ENCODE peak calls at places on chromosomes 5 and 9, in four cellular contexts. U is choroid plexus epithelial cell, V is BJ, C is heart left ventricle. G is an unnamed sample.

GRCh38 chr5:139494832-139495231 is 12.3 kb upstream of the STING1 start:
- DNase-seq in U (peak; percentile 62), V (no peak), C (no peak), G (peak; percentile 81)

GRCh38 chr9:31071606-31072286 is 1312.7 kb upstream of the ACO1 start:
- DNase-seq in U (no peak), V (no peak), C (no peak), G (no peak)

GRCh38 chr5:139847790-139848507 is 52.3 kb downstream of the PSD2 start:
- DNase-seq in U (no peak), V (no peak), C (peak; percentile 80), G (peak; percentile 43)

GRCh38 chr9:98502976-98503325 is 205.8 kb downstream of the GABBR2 start:
- DNase-seq in U (peak; percentile 76), V (no peak), C (no peak), G (peak; percentile 36)

GRCh38 chr9:70392189-70392588 is 22.3 kb downstream of the KLF9 start:
- DNase-seq in U (no peak), V (no peak), C (no peak), G (no peak)

GRCh38 chr5:146475190-146475801 is 28.2 kb downstream of the TCERG1 start:
- DNase-seq in U (peak; percentile 25), V (no peak), C (no peak), G (no peak)

GRCh38 chr5:175590471-175590881 is 67.4 kb upstream of the HRH2 start:
- DNase-seq in U (peak; percentile 38), V (no peak), C (no peak), G (no peak)

GRCh38 chr9:119533509-119533908 is 164.3 kb upstream of the BRINP1 start:
- DNase-seq in U (no peak), V (no peak), C (no peak), G (no peak)

GRCh38 chr9:106797299-106797698 is 65.7 kb upstream of the ZNF462 start:
- DNase-seq in U (peak; percentile 38), V (no peak), C (no peak), G (peak; percentile 62)

GRCh38 chr9:89661391-89661949 is 56.7 kb downstream of the GADD45G start:
- DNase-seq in U (no peak), V (peak; percentile 1), C (peak; percentile 65), G (no peak)

GRCh38 chr9:132434875-132435274 is 24.9 kb downstream of the CFAP77 start:
- DNase-seq in U (no peak), V (no peak), C (no peak), G (no peak)

GRCh38 chr5:113047234-113047633 is 70.6 kb downstream of the DCP2 start:
- DNase-seq in U (peak; percentile 51), V (no peak), C (no peak), G (peak; percentile 74)

GRCh38 chr5:125198270-125198974 is 452.0 kb upstream of the ZNF608 start:
- DNase-seq in U (peak; percentile 96), V (peak; percentile 36), C (peak; percentile 65), G (peak; percentile 43)

GRCh38 chr9:36100532-36100931 is 36.0 kb upstream of the GLIPR2 start:
- DNase-seq in U (no peak), V (no peak), C (no peak), G (no peak)

GRCh38 chr5:68176802-68177479 is 38.6 kb upstream of the PIK3R1 start:
- DNase-seq in U (no peak), V (no peak), C (no peak), G (peak; percentile 40)

GRCh38 chr9:21031091-21031817 is at the start of gene HACD4:
- DNase-seq in U (peak; percentile 49), V (no peak), C (peak; percentile 85), G (peak; percentile 57)

GRCh38 chr9:110191616-110192015 is 16.3 kb downstream of the C9orf152 start:
- DNase-seq in U (no peak), V (no peak), C (no peak), G (no peak)

GRCh38 chr9:112971415-112971814 is 40.6 kb downstream of the ZNF883 start:
- DNase-seq in U (peak; percentile 15), V (no peak), C (no peak), G (peak; percentile 22)

GRCh38 chr5:145449794-145450193 is 385.3 kb downstream of the PRELID2 start:
- DNase-seq in U (peak; percentile 10), V (no peak), C (no peak), G (no peak)

GRCh38 chr5:9877473-9877872 is 247.3 kb upstream of the TAS2R1 start:
- DNase-seq in U (peak; percentile 14), V (no peak), C (no peak), G (no peak)

GRCh38 chr9:30078195-30078594 is 2306.2 kb upstream of the ACO1 start:
- DNase-seq in U (no peak), V (no peak), C (no peak), G (no peak)

GRCh38 chr9:12272471-12273072 is 420.6 kb upstream of the TYRP1 start:
- DNase-seq in U (no peak), V (no peak), C (no peak), G (no peak)

GRCh38 chr5:127648997-127649550 is at the start of gene CTXN3:
- DNase-seq in U (no peak), V (no peak), C (no peak), G (peak; percentile 60)

GRCh38 chr5:142587354-142587965 is 98.4 kb downstream of the FGF1 start:
- DNase-seq in U (peak; percentile 73), V (no peak), C (no peak), G (peak; percentile 52)

GRCh38 chr5:172412724-172413260 is 41.5 kb downstream of the SH3PXD2B start:
- DNase-seq in U (peak; percentile 91), V (peak; percentile 97), C (peak; percentile 92), G (peak; percentile 88)

GRCh38 chr9:129989740-129990139 is 53.2 kb downstream of the FNBP1 start:
- DNase-seq in U (peak; percentile 66), V (no peak), C (no peak), G (no peak)

GRCh38 chr9:73437758-73438157 is 286.1 kb downstream of the ANXA1 start:
- DNase-seq in U (peak; percentile 4), V (no peak), C (no peak), G (peak; percentile 44)

GRCh38 chr9:71655141-71655540 is 113.2 kb downstream of the CEMIP2 start:
- DNase-seq in U (no peak), V (no peak), C (no peak), G (no peak)

GRCh38 chr9:104906441-104907277 is 21.3 kb downstream of the ABCA1 start:
- DNase-seq in U (peak; percentile 70), V (no peak), C (no peak), G (peak; percentile 4)

GRCh38 chr5:171644536-171644935 is 141.1 kb upstream of the SMIM23 start:
- DNase-seq in U (no peak), V (no peak), C (no peak), G (no peak)

GRCh38 chr5:6826756-6827155 is 113.5 kb downstream of the TENT4A start:
- DNase-seq in U (no peak), V (no peak), C (no peak), G (no peak)

GRCh38 chr5:168328804-168329203 is 37.4 kb downstream of the WWC1 start:
- DNase-seq in U (peak; percentile 50), V (no peak), C (no peak), G (no peak)

GRCh38 chr5:179874136-179874535 is 15.5 kb upstream of the MRNIP start:
- DNase-seq in U (no peak), V (no peak), C (no peak), G (no peak)

GRCh38 chr9:19408316-19408692 is 505 bp upstream of the ACER2 start:
- DNase-seq in U (no peak), V (no peak), C (peak; percentile 85), G (no peak)

GRCh38 chr5:109987970-109988369 is 298.2 kb downstream of the MAN2A1 start:
- DNase-seq in U (peak; percentile 66), V (no peak), C (no peak), G (no peak)

GRCh38 chr5:151740958-151741373 is 17.5 kb downstream of the ATOX1 start:
- DNase-seq in U (peak; percentile 79), V (no peak), C (no peak), G (peak; percentile 60)

GRCh38 chr5:132661231-132662003 is 3.4 kb downstream of the IL13 start:
- DNase-seq in U (peak; percentile 48), V (no peak), C (no peak), G (no peak)

GRCh38 chr9:98453589-98454311 is 198.3 kb upstream of the TBC1D2 start:
- DNase-seq in U (peak; percentile 16), V (no peak), C (no peak), G (peak; percentile 59)

DNA sequence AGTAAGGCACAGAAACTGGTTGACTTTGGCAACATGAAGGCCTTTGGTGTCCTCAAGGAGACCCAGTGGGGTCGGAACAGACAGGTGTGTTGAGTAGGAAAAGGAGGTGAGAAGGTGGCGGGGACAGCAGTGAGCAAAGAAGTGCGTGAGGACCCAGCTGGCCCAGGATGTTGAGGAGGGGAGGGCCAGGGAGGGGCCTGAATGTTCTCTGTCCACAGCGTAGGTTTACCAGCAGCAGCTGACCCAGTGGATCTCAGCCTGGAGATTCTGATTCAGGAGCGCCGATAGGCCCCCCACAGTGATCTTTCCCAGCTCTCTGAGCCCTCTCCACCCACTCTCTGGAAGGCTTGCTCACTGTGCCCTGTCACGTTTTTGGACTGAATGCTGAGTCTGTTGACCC is 88.5 kb downstream of the DAB2IP start:
- DNase-seq in U (no peak), V (no peak), C (no peak), G (no peak)
- H3K4me3 ChIP-seq in U (no peak overlapping the region), V (no peak overlapping the region), C (no peak overlapping the region), G (no peak overlapping the region)

DNA sequence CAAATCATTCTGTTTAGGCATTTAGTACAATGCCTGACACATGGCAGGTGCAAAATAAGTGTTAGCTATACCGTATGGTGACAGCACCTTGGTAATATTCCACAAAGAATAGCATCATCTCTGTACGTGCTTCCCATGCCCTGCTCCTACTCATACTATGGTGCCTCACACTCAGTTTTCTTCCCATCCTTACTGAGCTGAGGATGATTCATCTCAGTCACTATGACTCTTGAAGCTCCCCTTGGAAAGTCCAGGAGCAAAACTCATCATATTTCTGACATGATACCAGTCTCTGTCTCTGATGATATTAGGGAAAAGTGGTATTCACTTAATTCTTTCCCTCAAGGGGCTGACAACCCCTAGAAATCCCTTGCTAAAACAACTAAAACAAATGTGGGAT is 423.3 kb downstream of the EFNA5 start:
- DNase-seq in U (peak; percentile 8), V (no peak), C (no peak), G (peak; percentile 71)
- TF ChIP-seq CTCF in U (no peak), V (no peak), C (no peak), G (no peak)

GRCh38 chr9:131278421-131279111 is 2.3 kb upstream of the FAM78A start:
- DNase-seq in U (no peak), V (no peak), C (no peak), G (no peak)
- H3K4me3 ChIP-seq in U (no peak overlapping the region), V (no peak overlapping the region), C (peak overlapping the region; percentile 73), G (no peak overlapping the region)

GRCh38 chr9:15999422-16000339 is 446.8 kb downstream of the CCDC171 start:
- DNase-seq in U (peak; percentile 96), V (peak; percentile 70), C (no peak), G (peak; percentile 87)
- TF ChIP-seq CTCF in U (peak; percentile 21), V (no peak), C (no peak), G (no peak)